ENCODE peak calls at places on chromosomes 7 and 10, in seven cellular contexts. E, C, Z, F, D, O and K are unnamed samples.

GRCh38 chr7:100629117-100629711 is 12.1 kb downstream of the TFR2 start:
- DNase-seq in E (peak; percentile 46), C (peak; percentile 32), Z (peak; percentile 28), F (peak; percentile 77), D (peak; percentile 55), O (peak; percentile 90), K (no peak)

GRCh38 chr10:60572511-60573194 is 183.0 kb upstream of the ANK3 start:
- DNase-seq in E (peak; percentile 15), C (peak; percentile 63), Z (no peak), F (peak; percentile 62), D (peak; percentile 95), O (peak; percentile 74), K (peak; percentile 66)

GRCh38 chr10:69958232-69958902 is 94.3 kb upstream of the MACROH2A2 start:
- DNase-seq in E (peak; percentile 59), C (peak; percentile 66), Z (peak; percentile 46), F (peak; percentile 66), D (peak; percentile 88), O (peak; percentile 79), K (peak; percentile 54)

GRCh38 chr10:35940067-35940989 is 298.2 kb upstream of the FZD8 start:
- DNase-seq in E (no peak), C (peak; percentile 53), Z (no peak), F (peak; percentile 30), D (no peak), O (no peak), K (peak; percentile 43)

GRCh38 chr10:27207350-27207749 is 33.2 kb downstream of the ACBD5 start:
- DNase-seq in E (no peak), C (no peak), Z (no peak), F (no peak), D (no peak), O (no peak), K (no peak)

GRCh38 chr7:28787116-28787515 is 171.0 kb downstream of the TRIL start:
- DNase-seq in E (no peak), C (no peak), Z (no peak), F (no peak), D (no peak), O (no peak), K (no peak)

GRCh38 chr7:143381427-143382125 is 431 bp downstream of the ZYX start:
- DNase-seq in E (no peak), C (peak; percentile 72), Z (no peak), F (peak; percentile 45), D (peak; percentile 62), O (no peak), K (peak; percentile 82)

GRCh38 chr7:6571160-6571779 is 6.0 kb upstream of the ZDHHC4 start:
- DNase-seq in E (no peak), C (peak; percentile 47), Z (no peak), F (no peak), D (peak; percentile 7), O (no peak), K (no peak)

GRCh38 chr10:5571826-5572225 is 47.1 kb downstream of the CALML3 start:
- DNase-seq in E (no peak), C (no peak), Z (no peak), F (no peak), D (no peak), O (no peak), K (no peak)

GRCh38 chr7:43141091-43141490 is 28.6 kb downstream of the HECW1 start:
- DNase-seq in E (peak; percentile 74), C (no peak), Z (no peak), F (peak; percentile 29), D (no peak), O (peak; percentile 78), K (no peak)

GRCh38 chr10:133124357-133125211 is 35.4 kb upstream of the KNDC1 start:
- DNase-seq in E (no peak), C (no peak), Z (no peak), F (peak; percentile 77), D (peak; percentile 41), O (peak; percentile 65), K (peak; percentile 67)

GRCh38 chr10:112208292-112208691 is 24.7 kb upstream of the GPAM start:
- DNase-seq in E (no peak), C (peak; percentile 86), Z (no peak), F (no peak), D (no peak), O (no peak), K (no peak)

GRCh38 chr7:24971333-24972165 is 8.4 kb downstream of the OSBPL3 start:
- DNase-seq in E (no peak), C (peak; percentile 90), Z (peak; percentile 81), F (no peak), D (peak; percentile 26), O (no peak), K (peak; percentile 33)

GRCh38 chr7:41760293-41760692 is 57.4 kb upstream of the INHBA start:
- DNase-seq in E (no peak), C (peak; percentile 4), Z (no peak), F (no peak), D (no peak), O (no peak), K (no peak)

GRCh38 chr7:7181519-7182155 is 707 bp upstream of the C1GALT1 start:
- DNase-seq in E (peak; percentile 76), C (peak; percentile 51), Z (peak; percentile 32), F (peak; percentile 49), D (peak; percentile 20), O (peak; percentile 82), K (peak; percentile 77)

GRCh38 chr10:17713133-17713532 is 38.9 kb upstream of the TMEM236 start:
- DNase-seq in E (no peak), C (no peak), Z (no peak), F (peak; percentile 50), D (no peak), O (no peak), K (no peak)

GRCh38 chr7:71486856-71487628 is 355.1 kb downstream of the GALNT17 start:
- DNase-seq in E (no peak), C (peak; percentile 98), Z (no peak), F (no peak), D (no peak), O (no peak), K (peak; percentile 42)

GRCh38 chr7:49771427-49772176 is 1.8 kb upstream of the VWC2 start:
- DNase-seq in E (no peak), C (no peak), Z (no peak), F (no peak), D (no peak), O (no peak), K (no peak)

GRCh38 chr7:49774459-49775064 is 1.1 kb downstream of the VWC2 start:
- DNase-seq in E (no peak), C (no peak), Z (no peak), F (peak; percentile 73), D (no peak), O (peak; percentile 70), K (no peak)

GRCh38 chr7:49775065-49775948 is 1.9 kb downstream of the VWC2 start:
- DNase-seq in E (no peak), C (peak; percentile 10), Z (no peak), F (peak; percentile 70), D (no peak), O (peak; percentile 44), K (peak; percentile 27)

GRCh38 chr7:49773939-49774458 is 561 bp downstream of the VWC2 start:
- DNase-seq in E (no peak), C (no peak), Z (no peak), F (peak; percentile 50), D (no peak), O (peak; percentile 50), K (peak; percentile 14)

GRCh38 chr7:49773082-49773938 is at the start of gene VWC2:
- DNase-seq in E (peak; percentile 9), C (peak; percentile 6), Z (no peak), F (peak; percentile 80), D (no peak), O (peak; percentile 63), K (peak; percentile 16)
- TF ChIP-seq EZH2 in E (no peak), C (peak; percentile 76), Z (no peak), F (no peak), D (no peak), O (peak; percentile 79), K (peak; percentile 86)

GRCh38 chr10:104472505-104472904 is 118.9 kb downstream of the CFAP58 start:
- DNase-seq in E (no peak), C (peak; percentile 80), Z (peak; percentile 3), F (no peak), D (peak; percentile 67), O (no peak), K (no peak)

GRCh38 chr10:104478380-104478779 is 124.7 kb downstream of the CFAP58 start:
- DNase-seq in E (no peak), C (peak; percentile 8), Z (no peak), F (no peak), D (no peak), O (no peak), K (no peak)

DNA sequence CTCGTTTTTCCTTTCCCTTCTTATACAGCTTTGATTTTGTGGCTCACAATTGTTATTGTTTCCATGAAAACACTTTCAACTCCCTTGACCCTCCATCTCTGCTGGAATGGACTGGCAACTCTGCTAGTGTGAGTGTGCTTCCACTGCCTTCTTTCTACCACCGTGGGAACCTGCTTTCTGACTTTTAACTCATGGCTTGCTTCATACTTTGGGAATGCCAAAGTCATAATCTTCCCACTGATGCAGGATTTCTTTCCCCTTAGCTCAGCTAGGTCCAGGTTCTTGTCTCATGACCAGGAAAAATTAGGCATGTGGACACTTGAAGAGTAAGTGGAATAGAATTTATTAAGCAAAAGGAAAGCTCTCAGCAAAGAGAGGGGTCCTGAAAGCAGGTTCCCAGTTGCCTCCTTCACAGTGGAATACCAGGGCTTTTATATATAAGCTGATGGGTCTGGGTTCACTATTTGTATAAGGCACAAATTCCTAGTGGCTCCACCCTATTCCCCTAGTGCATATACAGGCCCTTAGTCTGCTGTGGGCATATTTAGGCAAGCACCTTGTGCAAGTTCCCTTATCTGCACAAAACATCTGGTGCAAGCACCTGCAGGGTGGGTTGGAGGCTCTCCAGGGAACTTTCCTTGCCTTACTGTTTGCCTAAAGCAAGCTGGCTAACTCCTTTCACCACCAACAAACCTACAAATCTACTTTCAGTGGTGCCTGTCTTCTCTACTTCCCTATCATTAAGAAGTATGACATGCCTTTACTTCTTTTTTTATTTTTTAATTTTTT is 119.5 kb downstream of the CFAP58 start:
- DNase-seq in E (no peak), C (peak; percentile 66), Z (no peak), F (no peak), D (no peak), O (no peak), K (no peak)
- TF ChIP-seq EZH2phosphoT487 in E (no peak), C (no peak), Z (no peak), F (no peak), D (no peak), O (no peak), K (no peak)

GRCh38 chr7:27150568-27151340 is 1.6 kb downstream of the HOXA3 start:
- DNase-seq in E (peak; percentile 68), C (peak; percentile 95), Z (no peak), F (peak; percentile 91), D (peak; percentile 86), O (peak; percentile 85), K (peak; percentile 91)

GRCh38 chr7:27149817-27150567 is 2.4 kb downstream of the HOXA3 start:
- DNase-seq in E (no peak), C (no peak), Z (no peak), F (no peak), D (peak; percentile 26), O (no peak), K (no peak)

GRCh38 chr7:27152816-27153486 is 568 bp upstream of the HOXA3 start:
- DNase-seq in E (no peak), C (no peak), Z (no peak), F (no peak), D (no peak), O (peak; percentile 46), K (no peak)

GRCh38 chr7:27151945-27152815 is at the start of gene HOXA3:
- DNase-seq in E (no peak), C (peak; percentile 89), Z (no peak), F (no peak), D (peak; percentile 72), O (peak; percentile 6), K (no peak)

GRCh38 chr7:27151341-27151944 is 940 bp downstream of the HOXA3 start:
- DNase-seq in E (no peak), C (peak; percentile 58), Z (no peak), F (no peak), D (peak; percentile 27), O (peak; percentile 9), K (no peak)
- H3K27me3 ChIP-seq in E (peaks cover 86% of the 10 kb centered on the region), C (no peaks in the 10 kb centered on the region), Z (no peaks in the 10 kb centered on the region), F (peaks cover 100% of the 10 kb centered on the region), D (no peaks in the 10 kb centered on the region), O (peaks cover 100% of the 10 kb centered on the region), K (peaks cover 95% of the 10 kb centered on the region)

GRCh38 chr10:102409604-102410426 is 8.8 kb downstream of the PSD start:
- DNase-seq in E (no peak), C (peak; percentile 40), Z (no peak), F (no peak), D (no peak), O (peak; percentile 64), K (no peak)
- TF ChIP-seq EZH2 in E (no peak), C (peak; percentile 59), Z (no peak), F (peak; percentile 74), D (no peak), O (peak; percentile 75), K (no peak)